ENCODE peak calls at places on chromosome 12, in six cellular contexts. M, S, C, L, D and K are unnamed samples. For H3K4me1, the result is how much of the 10 kb centered on the place peaks cover.

GRCh38 chr12:53791735-53792326 is 40.1 kb upstream of the CISTR start:
- DNase-seq in C (no peak), M (peak), L (peak), D (no peak), S (peak), K (peak)

GRCh38 chr12:123106640-123107359 is 44.1 kb downstream of the PITPNM2 start:
- DNase-seq in D (no peak), S (no peak), C (no peak), M (peak), L (no peak), K (no peak)

GRCh38 chr12:106941481-106942156 is 14.1 kb upstream of the TMEM263 start:
- DNase-seq in M (no peak), L (no peak), S (no peak), C (no peak), D (no peak), K (no peak)

GRCh38 chr12:68924546-68924945 is 8.4 kb downstream of the CPM start:
- DNase-seq in M (peak), S (no peak), L (no peak), C (no peak), D (no peak), K (peak)

GRCh38 chr12:78732481-78732880 is 132.1 kb upstream of the SYT1 start:
- DNase-seq in L (no peak), M (no peak), D (no peak), S (no peak), C (no peak), K (no peak)

GRCh38 chr12:503111-503761 is 43.5 kb downstream of the B4GALNT3 start:
- DNase-seq in M (peak), D (no peak), S (peak), C (no peak), L (no peak), K (peak)

GRCh38 chr12:124727244-124727673 is 136.4 kb downstream of the SCARB1 start:
- DNase-seq in S (peak), L (peak), C (no peak), D (no peak), M (peak), K (peak)

GRCh38 chr12:103909811-103910210 is 20.4 kb upstream of the HSP90B1 start:
- DNase-seq in D (no peak), S (no peak), C (no peak), M (no peak), L (peak), K (peak)

GRCh38 chr12:90896164-90896563 is 58.8 kb downstream of the CCER1 start:
- DNase-seq in M (peak), C (no peak), L (peak), S (peak), D (no peak), K (peak)

DNA sequence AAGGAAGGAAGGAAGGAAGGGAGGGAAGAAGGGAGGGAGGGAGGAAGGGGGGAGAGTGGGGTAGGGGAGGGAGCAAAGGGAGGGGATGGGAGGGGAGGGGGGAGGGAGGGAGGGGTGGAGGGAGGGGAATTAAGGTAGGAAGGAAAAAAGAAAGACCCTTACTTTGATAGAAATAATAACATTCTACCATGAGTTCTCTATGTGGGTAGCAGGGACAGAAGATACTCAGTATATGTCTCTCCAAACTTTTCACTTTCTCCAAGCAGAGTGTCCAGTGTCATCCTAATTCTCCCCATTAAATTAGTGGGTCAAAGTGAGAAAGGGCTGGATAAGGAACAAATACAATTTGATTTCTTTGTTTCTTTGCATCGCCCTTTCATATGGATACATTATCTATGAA is 553.4 kb upstream of the USP15 start:
- DNase-seq in D (no peak), S (no peak), C (no peak), L (no peak), M (no peak), K (no peak)
- H3K4me1 ChIP-seq in D (under half), S (under half), C (under half), L (under half), M (under half), K (under half)

GRCh38 chr12:3097186-3097804 is 20.1 kb downstream of the TSPAN9 start:
- DNase-seq in M (no peak), L (no peak), D (no peak), C (no peak), S (no peak), K (no peak)

GRCh38 chr12:3101309-3102022 is 24.3 kb downstream of the TSPAN9 start:
- DNase-seq in L (peak), S (no peak), D (no peak), M (peak), C (no peak), K (peak)

GRCh38 chr12:3098436-3098835 is 21.3 kb downstream of the TSPAN9 start:
- DNase-seq in C (no peak), L (no peak), D (no peak), S (no peak), M (no peak), K (no peak)

GRCh38 chr12:3099146-3099545 is 22.0 kb downstream of the TSPAN9 start:
- DNase-seq in C (no peak), S (no peak), D (no peak), M (no peak), L (no peak), K (no peak)

DNA sequence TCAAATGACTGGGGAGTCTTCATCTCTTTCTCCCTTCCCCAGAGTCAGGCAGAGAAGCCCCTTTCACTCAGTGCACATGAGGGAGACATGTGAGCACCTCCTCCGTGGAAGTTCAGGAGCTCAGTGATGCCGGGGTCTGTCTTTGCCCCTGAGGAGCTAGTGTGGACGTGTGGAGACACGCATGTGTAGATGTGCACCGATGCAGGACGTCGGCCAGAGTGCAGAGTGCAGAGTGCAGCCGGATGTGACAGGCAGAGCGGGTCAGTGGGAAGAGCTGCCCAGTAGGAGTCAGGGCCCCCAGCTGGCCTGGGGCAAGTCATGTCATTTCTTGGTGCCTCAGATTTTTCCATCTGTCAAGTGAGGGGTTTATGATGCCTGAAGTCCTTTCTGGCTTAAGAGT is 20.7 kb downstream of the TSPAN9 start:
- DNase-seq in L (no peak), D (no peak), S (no peak), C (no peak), M (no peak), K (no peak)
- H3K4me2 ChIP-seq in L (no peak), D (no peak), S (no peak), C (no peak), M (no peak), K (peak)

DNA sequence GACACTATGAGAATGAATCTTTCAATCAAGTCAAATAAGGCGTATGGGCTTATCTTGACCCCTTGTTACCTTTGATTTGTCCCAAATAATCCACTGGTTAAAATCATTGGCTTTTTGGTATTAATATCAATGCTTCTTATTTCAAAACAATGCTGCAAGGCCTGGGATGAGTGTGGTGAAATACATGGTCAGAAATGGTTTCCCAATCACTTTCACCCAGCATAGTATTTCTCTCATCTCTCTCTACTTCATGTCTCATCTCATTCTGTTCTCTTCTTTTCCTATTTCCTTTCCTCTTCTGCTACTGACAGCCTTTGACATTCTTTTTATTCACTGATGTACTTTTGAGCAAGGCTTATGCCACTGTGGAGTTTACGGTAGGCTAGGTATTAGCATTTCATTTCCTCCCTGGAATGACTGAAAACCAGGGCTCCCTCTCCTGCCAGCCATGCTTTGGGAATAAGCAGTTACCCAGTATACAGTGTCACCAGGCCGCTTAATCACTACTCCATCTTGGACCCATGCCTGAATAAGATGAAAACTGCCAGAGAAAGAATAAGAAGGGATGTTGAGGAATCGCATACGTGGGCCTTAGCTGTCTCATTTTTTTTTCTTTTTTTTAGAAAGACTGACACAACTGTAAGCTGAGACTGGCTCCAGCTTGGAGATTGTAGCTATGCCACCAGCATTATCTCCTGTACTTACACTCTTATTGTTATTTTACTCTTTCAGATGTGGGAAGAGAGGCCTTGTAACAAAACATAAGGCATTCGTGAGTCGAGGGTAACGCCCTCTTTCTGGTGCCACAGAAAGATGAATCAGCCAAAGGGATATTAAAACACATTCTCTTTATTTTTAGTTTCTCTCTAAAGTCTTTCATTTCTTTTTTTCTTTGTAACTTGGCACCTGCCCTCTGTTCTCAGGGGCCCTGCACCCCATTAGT is 53.5 kb downstream of the IGF1 start:
- DNase-seq in D (no peak), C (no peak), M (no peak), S (no peak), L (peak), K (no peak)
- H3K4me1 ChIP-seq in D (under half), C (under half), M (under half), S (under half), L (under half), K (under half)

GRCh38 chr12:27541031-27541719 is 17.2 kb downstream of the PPFIBP1 start:
- DNase-seq in C (no peak), S (no peak), M (no peak), L (no peak), D (no peak), K (peak)
- H3K4me2 ChIP-seq in C (no peak), S (no peak), M (no peak), L (no peak), D (no peak), K (peak)

GRCh38 chr12:127588224-127588623 is 678.7 kb upstream of the TMEM132C start:
- DNase-seq in L (peak), D (no peak), M (peak), S (no peak), C (no peak), K (peak)

GRCh38 chr12:127594351-127594970 is 672.5 kb upstream of the TMEM132C start:
- DNase-seq in C (no peak), M (no peak), S (no peak), L (no peak), D (no peak), K (no peak)

GRCh38 chr12:127596881-127597280 is 670.1 kb upstream of the TMEM132C start:
- DNase-seq in C (no peak), L (no peak), S (no peak), M (no peak), D (no peak), K (no peak)

GRCh38 chr12:127595506-127595905 is 671.5 kb upstream of the TMEM132C start:
- DNase-seq in C (no peak), L (no peak), M (no peak), D (no peak), S (no peak), K (no peak)

GRCh38 chr12:127592278-127592677 is 674.7 kb upstream of the TMEM132C start:
- DNase-seq in D (no peak), C (no peak), L (no peak), M (no peak), S (no peak), K (no peak)
- H3K4me1 ChIP-seq in D (under half), C (under half), L (under half), M (under half), S (under half), K (under half)

DNA sequence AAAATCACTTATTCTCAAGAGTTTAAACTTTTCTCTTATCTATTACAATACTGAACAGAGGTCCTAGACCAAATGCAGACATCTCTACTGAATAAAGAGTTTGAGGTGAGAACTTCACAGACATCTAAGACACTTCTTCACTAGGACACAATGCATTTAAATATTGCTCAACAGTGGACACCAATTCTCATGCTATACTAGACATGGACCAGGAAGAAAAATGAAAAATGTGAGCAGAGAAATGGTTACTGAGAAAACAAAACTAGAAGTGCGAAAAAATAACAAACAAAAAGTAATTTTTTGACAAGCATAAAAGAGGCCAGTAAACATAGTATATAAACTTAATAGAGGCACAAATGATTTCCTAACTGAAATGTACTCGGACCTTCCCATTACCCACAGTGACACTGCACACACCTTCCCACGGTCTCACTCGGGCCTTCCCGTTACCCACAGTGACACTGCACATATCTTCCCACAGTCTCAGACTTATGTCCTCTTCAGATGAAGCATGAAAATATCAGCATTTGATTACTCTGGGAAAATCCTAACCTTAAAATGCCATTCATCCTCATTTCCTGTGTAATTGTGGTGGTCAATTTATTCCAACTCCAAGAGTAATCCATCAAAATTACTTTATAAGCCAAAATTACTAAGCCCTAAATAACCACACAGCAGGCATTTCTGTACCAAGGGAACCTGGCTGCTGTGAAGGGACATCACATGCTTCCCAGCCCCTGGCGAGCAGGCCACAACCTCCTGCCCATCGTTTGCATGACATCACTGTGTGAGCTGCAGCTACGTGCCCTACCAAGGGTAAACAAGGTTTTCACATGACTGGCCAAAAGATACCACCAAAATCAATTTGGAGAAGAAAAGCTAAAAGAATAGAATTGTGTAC is 6.4 kb downstream of the SLC15A4 start:
- DNase-seq in D (no peak), L (peak), C (no peak), M (no peak), S (no peak), K (peak)
- H3K4me2 ChIP-seq in D (no peak), L (peak), C (no peak), M (no peak), S (no peak), K (peak)